ENCODE peak calls at places on chromosomes 2 and 18, in seven cellular contexts. N is osteocyte, R is psoas muscle, Z is HepG2, W is endothelial cell, T is right atrium auricular region, F is A549. K is an unnamed sample.

GRCh38 chr2:54810236-54810635 is 86.8 kb downstream of the EML6 start:
- DNase-seq in N (no peak), F (no peak), Z (no peak), W (no peak), R (no peak), T (no peak), K (no peak)

GRCh38 chr2:205954707-205955106 is 131.3 kb downstream of the INO80D start:
- DNase-seq in N (no peak), T (no peak), W (no peak), R (no peak), F (no peak), Z (no peak), K (no peak)

GRCh38 chr18:50715919-50716318 is 103.9 kb downstream of the MRO start:
- DNase-seq in N (no peak), F (no peak), Z (no peak), T (no peak), R (no peak), W (no peak), K (no peak)

GRCh38 chr2:174778479-174778962 is 14.2 kb upstream of the CHRNA1 start:
- DNase-seq in F (no peak), W (no peak), T (peak), R (peak), N (peak), Z (peak), K (no peak)

GRCh38 chr2:44055664-44056063 is 59.9 kb upstream of the LRPPRC start:
- DNase-seq in R (no peak), N (no peak), W (no peak), T (no peak), F (no peak), Z (no peak), K (no peak)

GRCh38 chr2:224594840-224595239 is 9.7 kb upstream of the CUL3 start:
- DNase-seq in F (no peak), R (no peak), T (no peak), W (no peak), Z (no peak), N (no peak), K (no peak)

GRCh38 chr2:48414640-48414979 is 115.3 kb upstream of the STON1 start:
- DNase-seq in R (no peak), T (no peak), W (no peak), Z (no peak), F (no peak), N (no peak), K (no peak)

GRCh38 chr2:168731550-168732128 is 70.8 kb upstream of the NOSTRIN start:
- DNase-seq in F (no peak), R (no peak), W (no peak), T (no peak), N (no peak), Z (no peak), K (no peak)

GRCh38 chr18:44654555-44654954 is 26.1 kb upstream of the SETBP1 start:
- DNase-seq in W (no peak), T (no peak), Z (no peak), R (no peak), F (peak), N (no peak), K (no peak)

GRCh38 chr2:118021361-118021760 is 7.5 kb upstream of the CCDC93 start:
- DNase-seq in R (no peak), Z (no peak), T (no peak), N (no peak), W (no peak), F (no peak), K (no peak)

GRCh38 chr2:155372969-155373368 is 674.5 kb downstream of the KCNJ3 start:
- DNase-seq in Z (no peak), R (no peak), F (peak), W (no peak), N (no peak), T (no peak), K (no peak)
- TF ChIP-seq CTCF in Z (peak), R (peak), F (peak), W (no peak), N (peak), T (peak), K (no peak)

GRCh38 chr18:76687271-76688006 is 134.9 kb upstream of the ZNF236 start:
- DNase-seq in R (no peak), T (no peak), N (no peak), W (no peak), F (no peak), Z (no peak), K (no peak)

GRCh38 chr18:76686737-76687231 is 135.6 kb upstream of the ZNF236 start:
- DNase-seq in Z (peak), T (peak), F (peak), W (peak), N (no peak), R (peak), K (no peak)

GRCh38 chr18:76688724-76689472 is 133.5 kb upstream of the ZNF236 start:
- DNase-seq in N (no peak), T (no peak), W (no peak), Z (no peak), R (no peak), F (no peak), K (no peak)

GRCh38 chr18:76691800-76692199 is 130.6 kb upstream of the ZNF236 start:
- DNase-seq in Z (no peak), N (no peak), R (no peak), F (no peak), T (no peak), W (no peak), K (no peak)

GRCh38 chr18:76689646-76690264 is 132.6 kb upstream of the ZNF236 start:
- DNase-seq in N (no peak), Z (no peak), T (no peak), F (peak), R (no peak), W (no peak), K (no peak)
- TF ChIP-seq CTCF in N (no peak), Z (no peak), T (no peak), F (no peak), R (no peak), W (no peak), K (no peak)

GRCh38 chr2:216664593-216665034 is 30.7 kb downstream of the IGFBP5 start:
- DNase-seq in T (no peak), R (no peak), Z (no peak), N (no peak), W (no peak), F (no peak), K (no peak)
- TF ChIP-seq CTCF in T (no peak), R (no peak), Z (peak), N (no peak), W (no peak), F (no peak), K (no peak)

GRCh38 chr2:36329746-36330145 is 25.8 kb upstream of the CRIM1 start:
- DNase-seq in F (peak), Z (peak), W (no peak), R (no peak), N (no peak), T (no peak), K (no peak)

GRCh38 chr2:36335597-36335996 is 20.0 kb upstream of the CRIM1 start:
- DNase-seq in F (no peak), N (no peak), T (no peak), R (no peak), Z (no peak), W (no peak), K (no peak)

GRCh38 chr2:36330456-36331395 is 24.9 kb upstream of the CRIM1 start:
- DNase-seq in Z (no peak), N (no peak), W (no peak), R (no peak), T (no peak), F (no peak), K (no peak)

GRCh38 chr2:36336321-36336720 is 19.3 kb upstream of the CRIM1 start:
- DNase-seq in W (no peak), Z (no peak), N (no peak), F (no peak), R (no peak), T (no peak), K (no peak)

DNA sequence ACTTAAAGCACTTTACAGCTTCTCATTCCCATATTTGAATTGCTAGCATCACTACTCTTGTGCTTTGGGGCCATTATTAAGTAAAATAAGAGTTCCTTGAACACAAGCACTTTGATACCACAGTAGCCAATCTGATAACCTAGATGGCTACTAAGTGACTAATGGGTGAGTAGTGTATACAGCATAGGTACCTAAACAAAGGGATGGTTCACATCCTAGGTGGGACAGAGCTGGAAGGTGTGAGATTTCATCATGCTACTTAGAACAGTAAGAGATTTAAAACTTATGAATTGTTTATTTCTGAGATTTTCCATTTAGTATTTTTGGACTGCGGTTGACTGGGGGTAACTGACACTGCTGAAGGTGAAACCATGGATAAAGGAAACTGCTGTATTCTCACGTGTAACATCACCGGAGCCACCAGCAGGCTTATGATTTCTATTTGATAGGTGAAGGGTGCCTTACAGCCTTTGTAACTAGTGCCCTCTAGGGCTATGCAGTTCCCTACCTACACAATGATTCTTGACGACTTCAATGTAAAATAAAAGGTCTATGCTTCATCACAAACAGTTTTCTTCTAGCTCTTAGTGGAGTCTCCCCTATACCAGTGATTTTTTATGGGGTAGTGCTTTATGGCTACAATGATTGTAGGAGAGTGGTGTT is 22.1 kb upstream of the CRIM1 start:
- DNase-seq in F (peak), R (no peak), Z (no peak), T (no peak), N (no peak), W (no peak), K (no peak)
- TF ChIP-seq CTCF in F (peak), R (no peak), Z (peak), T (no peak), N (no peak), W (no peak), K (no peak)

GRCh38 chr2:200618051-200618419 is 32.2 kb downstream of the AOX1 start:
- DNase-seq in N (no peak), T (no peak), W (no peak), F (no peak), R (no peak), Z (no peak), K (no peak)

GRCh38 chr2:200617089-200618050 is 31.6 kb downstream of the AOX1 start:
- DNase-seq in T (no peak), W (no peak), N (no peak), Z (no peak), R (no peak), F (no peak), K (no peak)

GRCh38 chr2:200619275-200619674 is 33.5 kb downstream of the AOX1 start:
- DNase-seq in R (no peak), T (no peak), W (no peak), F (peak), Z (no peak), N (no peak), K (no peak)

GRCh38 chr2:200616656-200617055 is 30.8 kb downstream of the AOX1 start:
- DNase-seq in T (no peak), Z (no peak), W (no peak), F (no peak), N (no peak), R (no peak), K (no peak)

GRCh38 chr2:200618590-200619021 is 32.8 kb downstream of the AOX1 start:
- DNase-seq in Z (no peak), F (peak), R (no peak), N (no peak), T (no peak), W (no peak), K (no peak)
- TF ChIP-seq CTCF in Z (peak), F (peak), R (no peak), N (peak), T (no peak), W (no peak), K (no peak)

GRCh38 chr2:31269087-31269486 is 35.1 kb downstream of the EHD3 start:
- DNase-seq in R (no peak), F (no peak), W (no peak), N (no peak), T (no peak), Z (no peak), K (no peak)
- TF ChIP-seq CTCF in R (no peak), F (no peak), W (no peak), N (no peak), T (no peak), Z (no peak), K (no peak)

DNA sequence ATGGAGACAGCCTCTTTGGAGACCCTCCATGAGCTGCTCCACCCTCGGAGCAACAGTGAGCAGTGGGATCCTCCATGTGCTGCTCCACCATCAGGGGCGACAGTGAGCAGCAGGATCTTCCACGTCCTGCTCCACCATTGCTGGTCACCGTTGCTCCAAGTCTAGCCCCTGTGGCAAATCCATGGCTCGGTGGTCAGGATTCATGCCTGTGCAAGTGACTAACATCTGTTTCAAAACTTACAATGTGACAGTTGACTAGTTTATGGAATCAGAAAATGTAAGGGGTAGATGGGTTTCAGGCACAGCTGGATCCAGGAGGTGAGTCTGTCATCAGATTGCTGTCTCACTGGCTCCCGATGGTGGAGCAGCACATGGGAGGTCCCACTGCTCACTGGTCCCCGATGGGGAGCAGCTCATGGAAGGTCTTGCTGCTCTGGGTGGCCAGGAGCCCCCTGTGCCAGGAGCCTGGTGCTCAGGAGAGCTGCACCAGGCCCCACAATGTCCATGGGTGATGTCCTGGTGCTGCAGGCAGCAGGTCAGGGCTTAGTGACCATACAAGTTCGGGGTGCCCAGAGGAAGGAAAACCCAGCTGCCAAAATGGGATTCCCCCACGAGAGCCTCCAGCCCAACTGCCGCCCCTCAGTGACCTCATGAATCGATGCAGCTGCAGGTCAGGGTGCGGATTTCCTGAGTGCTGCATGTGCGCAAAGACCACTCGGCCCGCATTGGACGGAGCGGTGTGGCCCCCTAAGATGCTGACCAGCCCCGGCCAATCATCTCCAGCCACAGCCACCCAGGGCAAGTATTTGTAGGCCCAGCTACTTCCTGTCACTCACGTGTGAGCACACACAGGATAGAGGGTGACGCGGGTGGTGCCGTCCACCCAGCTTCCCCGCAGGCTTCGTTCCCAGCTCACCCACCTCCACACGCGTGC is 116.5 kb upstream of the OTOS start:
- DNase-seq in W (no peak), Z (no peak), T (no peak), F (no peak), R (no peak), N (peak), K (no peak)
- TF ChIP-seq CTCF in W (no peak), Z (peak), T (no peak), F (no peak), R (no peak), N (no peak), K (no peak)

GRCh38 chr2:84649487-84650142 is 133.3 kb downstream of the DNAH6 start:
- DNase-seq in Z (no peak), N (no peak), T (no peak), W (no peak), F (no peak), R (no peak), K (no peak)

GRCh38 chr2:84649058-84649457 is 132.8 kb downstream of the DNAH6 start:
- DNase-seq in Z (no peak), W (no peak), F (no peak), N (no peak), T (no peak), R (no peak), K (no peak)

GRCh38 chr2:84654414-84654813 is 138.1 kb downstream of the DNAH6 start:
- DNase-seq in W (no peak), R (no peak), N (no peak), T (no peak), F (no peak), Z (no peak), K (no peak)

GRCh38 chr2:84652430-84652829 is 136.1 kb downstream of the DNAH6 start:
- DNase-seq in R (no peak), T (no peak), N (no peak), W (no peak), F (no peak), Z (no peak), K (no peak)

GRCh38 chr2:84653302-84653701 is 137.0 kb downstream of the DNAH6 start:
- DNase-seq in W (no peak), T (no peak), Z (no peak), R (no peak), N (no peak), F (no peak), K (no peak)
- TF ChIP-seq CTCF in W (no peak), T (no peak), Z (peak), R (no peak), N (no peak), F (no peak), K (no peak)

K was measured in activated B cell treated with CpG ODN at 0.5 μM for 24 hours.